ENCODE peak calls at places on chromosomes 3 and 15, in ten cellular contexts. U is PC-3; P is EL; L is neural crest cell; N is DMS 273 treated with DMSO at 0.1 percent for 48 hours; D is vagina; X is non-pigmented ciliary epithelial cell; G is NCI-H774; F is activated T-helper 9 cell treated with anti-CD3 and anti-CD28 coated beads, Interleukin-2, amount 50 U/mL, for 16 hours; E is aorta. Q is an unnamed sample.
A peak's percentile ranks its signal among the peaks of the same experiment; 100 is the strongest.

GRCh38 chr3:42192334-42193200 is 73.4 kb downstream of the CCK start:
- DNase-seq in U (no peak), P (peak; percentile 33), L (no peak), N (no peak), D (no peak), X (no peak), G (no peak), F (no peak), E (no peak), Q (no peak)

GRCh38 chr3:110697961-110698360 is 373.7 kb upstream of the NECTIN3 start:
- DNase-seq in U (no peak), P (peak; percentile 3), L (no peak), N (no peak), D (no peak), X (no peak), G (no peak), F (no peak), E (no peak), Q (no peak)

GRCh38 chr3:119428538-119428937 is 34.9 kb downstream of the TMEM39A start:
- DNase-seq in U (no peak), P (no peak), L (no peak), N (no peak), D (no peak), X (no peak), G (no peak), F (no peak), E (no peak), Q (no peak)

GRCh38 chr3:164278550-164278949 is 799.7 kb downstream of the SI start:
- DNase-seq in U (no peak), P (no peak), L (no peak), N (no peak), D (no peak), X (no peak), G (no peak), F (no peak), E (peak; percentile 58), Q (no peak)

GRCh38 chr3:87309601-87310000 is 33.2 kb upstream of the POU1F1 start:
- DNase-seq in U (peak; percentile 85), P (no peak), L (no peak), N (no peak), D (no peak), X (no peak), G (no peak), F (no peak), E (no peak), Q (no peak)

GRCh38 chr3:18047052-18047451 is 304.6 kb upstream of the TBC1D5 start:
- DNase-seq in U (no peak), P (peak; percentile 8), L (no peak), N (no peak), D (no peak), X (no peak), G (no peak), F (no peak), E (no peak), Q (no peak)

GRCh38 chr3:148450819-148451218 is 246.9 kb upstream of the AGTR1 start:
- DNase-seq in U (no peak), P (no peak), L (no peak), N (no peak), D (no peak), X (no peak), G (no peak), F (no peak), E (no peak), Q (no peak)

GRCh38 chr3:13582366-13583250 is 33.7 kb downstream of the FBLN2 start:
- DNase-seq in U (no peak), P (no peak), L (no peak), N (no peak), D (no peak), X (no peak), G (no peak), F (no peak), E (peak; percentile 68), Q (no peak)

GRCh38 chr3:8846176-8846575 is 76.8 kb upstream of the OXTR start:
- DNase-seq in U (no peak), P (no peak), L (no peak), N (no peak), D (peak; percentile 52), X (no peak), G (no peak), F (no peak), E (no peak), Q (no peak)

GRCh38 chr15:67771201-67771600 is 54.1 kb upstream of the SKOR1 start:
- DNase-seq in U (no peak), P (no peak), L (no peak), N (no peak), D (no peak), X (no peak), G (no peak), F (no peak), E (no peak), Q (no peak)

GRCh38 chr3:81299486-81299885 is 462.0 kb downstream of the GBE1 start:
- DNase-seq in U (peak; percentile 41), P (no peak), L (no peak), N (no peak), D (no peak), X (no peak), G (no peak), F (no peak), E (no peak), Q (no peak)

GRCh38 chr15:57772223-57772957 is 65.9 kb downstream of the POLR2M start:
- DNase-seq in U (peak; percentile 68), P (peak; percentile 58), L (no peak), N (no peak), D (no peak), X (no peak), G (no peak), F (no peak), E (no peak), Q (no peak)

GRCh38 chr15:95302206-95302605 is 1028.3 kb upstream of the NR2F2 start:
- DNase-seq in U (no peak), P (no peak), L (no peak), N (no peak), D (no peak), X (no peak), G (no peak), F (no peak), E (no peak), Q (no peak)

Q was measured in activated CD8-positive, alpha-beta memory T cell treated with anti-CD3 and anti-CD28 coated beads for 24 hours.